ENCODE peak calls at places on chromosomes 12 and 14, in eight cellular contexts. P is tibial artery, T is glutamatergic neuron, I is WERI-Rb-1, Q is heart left ventricle, M is HL-60, E is CD14-positive monocyte, S is nephron progenitor cell. L is an unnamed sample.

GRCh38 chr12:8030189-8030588 is 2.3 kb upstream of the FOXJ2 start:
- DNase-seq in M (no peak), P (no peak), I (no peak), E (no peak), S (no peak), Q (no peak), T (no peak), L (no peak)

GRCh38 chr14:65329481-65329880 is 83.0 kb upstream of the FUT8 start:
- DNase-seq in S (no peak), M (no peak), T (no peak), P (no peak), E (no peak), Q (no peak), I (no peak), L (no peak)

GRCh38 chr14:39426605-39427004 is 5.6 kb downstream of the FBXO33 start:
- DNase-seq in M (no peak), Q (no peak), I (no peak), P (no peak), S (no peak), T (no peak), E (no peak), L (no peak)

GRCh38 chr12:99381992-99382391 is 265.6 kb upstream of the GARIN6 start:
- DNase-seq in P (no peak), Q (no peak), I (no peak), M (no peak), E (no peak), T (no peak), S (no peak), L (no peak)

GRCh38 chr14:91378945-91379932 is 38.4 kb downstream of the CCDC88C start:
- DNase-seq in P (no peak), T (peak), M (peak), S (no peak), Q (no peak), E (peak), I (no peak), L (no peak)

GRCh38 chr12:44331269-44331668 is 495.4 kb downstream of the TMEM117 start:
- DNase-seq in I (no peak), M (no peak), S (no peak), P (no peak), T (no peak), E (no peak), Q (no peak), L (no peak)

GRCh38 chr14:20603813-20604212 is 12.6 kb upstream of the RNASE12 start:
- DNase-seq in P (no peak), T (no peak), S (no peak), E (no peak), Q (no peak), M (peak), I (no peak), L (no peak)

GRCh38 chr14:74825008-74825407 is 50.9 kb downstream of the PROX2 start:
- DNase-seq in P (no peak), T (no peak), I (no peak), S (no peak), M (no peak), E (no peak), Q (no peak), L (no peak)

GRCh38 chr12:124835652-124836410 is 27.8 kb downstream of the SCARB1 start:
- DNase-seq in S (no peak), M (no peak), T (no peak), P (no peak), E (no peak), Q (no peak), I (no peak), L (no peak)

GRCh38 chr12:43147893-43148292 is 404.1 kb downstream of the ADAMTS20 start:
- DNase-seq in S (no peak), T (no peak), Q (no peak), E (no peak), P (no peak), I (no peak), M (no peak), L (no peak)

GRCh38 chr12:56154246-56154771 is 1.9 kb downstream of the MYL6B start:
- DNase-seq in T (no peak), Q (no peak), P (no peak), S (no peak), E (no peak), M (no peak), I (peak), L (no peak)

GRCh38 chr12:84507914-84508313 is 404.7 kb downstream of the SLC6A15 start:
- DNase-seq in S (no peak), E (no peak), M (no peak), T (no peak), P (no peak), Q (peak), I (no peak), L (no peak)

GRCh38 chr12:108589028-108589839 is 8.7 kb downstream of the TMEM119 start:
- DNase-seq in M (no peak), E (no peak), T (no peak), Q (no peak), S (peak), I (no peak), P (no peak), L (no peak)

GRCh38 chr12:67758119-67758873 is 109.8 kb downstream of the DYRK2 start:
- DNase-seq in S (no peak), M (no peak), T (no peak), E (no peak), Q (no peak), I (no peak), P (no peak), L (no peak)

GRCh38 chr12:95943231-95943842 is at the start of gene AMDHD1:
- DNase-seq in T (peak), E (peak), S (peak), P (peak), M (peak), I (peak), Q (peak), L (peak)

GRCh38 chr12:39752482-39753147 is 133.0 kb upstream of the ABCD2 start:
- DNase-seq in Q (no peak), I (no peak), P (no peak), E (no peak), T (no peak), M (no peak), S (no peak), L (no peak)

GRCh38 chr14:77212933-77213656 is 31.5 kb downstream of the TMEM63C start:
- DNase-seq in T (peak), P (no peak), E (no peak), I (peak), S (peak), M (peak), Q (no peak), L (peak)

GRCh38 chr14:31932675-31933074 is 144.4 kb upstream of the ARHGAP5 start:
- DNase-seq in S (no peak), M (no peak), I (no peak), P (no peak), T (no peak), Q (no peak), E (no peak), L (no peak)

GRCh38 chr12:68158427-68158826 is 1.1 kb downstream of the IFNG start:
- DNase-seq in E (no peak), P (no peak), I (no peak), T (no peak), Q (no peak), M (no peak), S (no peak), L (peak)

GRCh38 chr12:31742891-31743290 is 14.1 kb upstream of the AMN1 start:
- DNase-seq in Q (no peak), I (no peak), P (no peak), E (no peak), M (peak), S (no peak), T (no peak), L (no peak)

GRCh38 chr14:51929156-51929555 is 60.2 kb upstream of the RTRAF start:
- DNase-seq in Q (no peak), P (no peak), T (no peak), M (no peak), E (no peak), I (no peak), S (no peak), L (no peak)

GRCh38 chr14:23302290-23303225 is at the start of gene PPP1R3E:
- DNase-seq in S (peak), E (no peak), M (peak), I (peak), T (peak), Q (peak), P (peak), L (peak)

GRCh38 chr14:55103005-55103640 is 25.9 kb upstream of the LGALS3 start:
- DNase-seq in Q (peak), I (no peak), T (peak), S (peak), E (peak), P (peak), M (no peak), L (no peak)

GRCh38 chr14:54300881-54301280 is 95.9 kb upstream of the CDKN3 start:
- DNase-seq in I (no peak), P (no peak), M (no peak), E (no peak), T (no peak), Q (no peak), S (no peak), L (no peak)

GRCh38 chr14:74647834-74648361 is 35.9 kb upstream of the LTBP2 start:
- DNase-seq in S (no peak), P (no peak), T (no peak), M (no peak), Q (no peak), E (no peak), I (no peak), L (no peak)

GRCh38 chr12:65881348-65881961 is 57.2 kb downstream of the HMGA2 start:
- DNase-seq in Q (peak), P (peak), T (no peak), M (no peak), S (no peak), I (no peak), E (no peak), L (peak)

GRCh38 chr12:65885312-65885711 is 61.0 kb downstream of the HMGA2 start:
- DNase-seq in S (no peak), T (no peak), I (no peak), Q (no peak), E (no peak), P (peak), M (no peak), L (no peak)

GRCh38 chr12:65879878-65880277 is 55.6 kb downstream of the HMGA2 start:
- DNase-seq in S (no peak), P (no peak), E (no peak), M (no peak), Q (no peak), I (no peak), T (no peak), L (no peak)

GRCh38 chr12:65882504-65882903 is 58.2 kb downstream of the HMGA2 start:
- DNase-seq in E (no peak), S (no peak), I (no peak), P (no peak), T (no peak), Q (peak), M (no peak), L (no peak)

DNA sequence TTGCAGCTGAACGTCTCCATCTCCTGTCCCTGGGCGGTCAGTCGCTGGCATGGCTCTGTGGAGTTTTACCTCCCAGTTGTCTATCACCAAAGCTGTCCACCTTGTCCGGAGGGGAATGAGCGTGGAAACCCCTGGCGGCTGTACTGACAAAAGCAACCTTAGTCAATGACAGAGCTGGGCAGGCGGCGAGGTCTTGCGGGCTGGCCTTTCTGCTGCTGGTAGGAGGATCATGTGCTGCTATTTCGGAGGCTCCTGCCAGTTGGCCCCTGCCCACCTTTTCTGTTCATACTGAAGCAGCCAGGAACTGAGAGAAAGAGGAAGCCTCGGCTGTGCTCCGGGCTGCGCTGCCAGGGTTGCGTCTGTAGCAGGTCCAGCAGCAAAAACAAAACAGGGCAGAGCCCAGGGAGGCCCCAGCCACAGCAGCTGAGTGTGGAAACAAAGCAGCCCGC is 57.7 kb downstream of the HMGA2 start:
- DNase-seq in P (peak), M (peak), T (no peak), S (no peak), I (no peak), Q (peak), E (peak), L (peak)
- TF ChIP-seq CTCF in P (peak), M (peak), T (no peak), S (no peak), I (no peak), Q (no peak), E (peak), L (no peak)

GRCh38 chr14:101774006-101774755 is 12.7 kb downstream of the PPP2R5C start:
- DNase-seq in P (no peak), M (no peak), Q (no peak), S (no peak), E (no peak), I (no peak), T (peak), L (no peak)

GRCh38 chr14:101775756-101776292 is 14.3 kb downstream of the PPP2R5C start:
- DNase-seq in M (no peak), E (no peak), T (peak), I (no peak), Q (peak), S (no peak), P (no peak), L (no peak)

GRCh38 chr14:101776315-101776714 is 14.8 kb downstream of the PPP2R5C start:
- DNase-seq in S (no peak), Q (no peak), I (no peak), M (no peak), T (no peak), P (no peak), E (no peak), L (no peak)

GRCh38 chr14:101773378-101773777 is 11.9 kb downstream of the PPP2R5C start:
- DNase-seq in Q (no peak), T (no peak), E (no peak), P (no peak), M (no peak), I (no peak), S (no peak), L (no peak)

DNA sequence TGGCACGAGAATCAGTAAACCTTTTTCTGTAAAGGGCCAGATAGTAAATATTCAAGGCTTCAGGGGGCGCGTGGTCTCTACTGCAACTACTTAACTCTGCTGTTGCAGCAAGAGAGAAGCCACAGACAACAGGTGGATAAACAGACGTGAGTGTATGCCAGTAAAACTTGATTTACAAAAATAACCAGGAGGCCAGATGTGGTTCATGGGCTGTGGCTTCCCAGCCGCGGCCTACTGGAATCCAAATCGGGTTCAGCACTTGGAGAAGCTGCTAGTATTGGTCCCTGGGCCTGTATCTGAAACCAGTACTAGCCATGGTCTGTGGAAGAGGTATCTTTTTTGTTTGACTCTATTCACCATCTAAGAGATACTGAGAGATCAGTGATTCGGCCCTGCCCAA is 13.3 kb downstream of the PPP2R5C start:
- DNase-seq in P (no peak), M (no peak), I (no peak), Q (no peak), E (no peak), T (no peak), S (no peak), L (no peak)
- TF ChIP-seq CTCF in P (no peak), M (no peak), I (no peak), Q (no peak), E (no peak), T (no peak), S (no peak), L (no peak)

GRCh38 chr12:13505224-13505623 is 308.7 kb downstream of the EMP1 start:
- DNase-seq in P (no peak), T (no peak), I (no peak), Q (no peak), M (no peak), S (no peak), E (no peak), L (no peak)
- TF ChIP-seq CTCF in P (no peak), T (no peak), I (no peak), Q (no peak), M (no peak), S (no peak), E (no peak), L (no peak)

GRCh38 chr14:58270628-58271027 is 26.0 kb downstream of the PSMA3 start:
- DNase-seq in S (no peak), T (no peak), I (no peak), E (no peak), Q (no peak), M (no peak), P (no peak), L (no peak)

GRCh38 chr14:58276208-58276607 is 22.1 kb upstream of the ARID4A start:
- DNase-seq in S (no peak), Q (no peak), I (no peak), E (no peak), T (no peak), P (no peak), M (no peak), L (no peak)

GRCh38 chr14:58275527-58276190 is 22.7 kb upstream of the ARID4A start:
- DNase-seq in Q (no peak), M (no peak), E (no peak), S (no peak), I (no peak), T (no peak), P (no peak), L (no peak)

GRCh38 chr14:58278177-58278576 is 20.2 kb upstream of the ARID4A start:
- DNase-seq in M (no peak), Q (no peak), S (no peak), T (no peak), I (no peak), E (no peak), P (no peak), L (no peak)

DNA sequence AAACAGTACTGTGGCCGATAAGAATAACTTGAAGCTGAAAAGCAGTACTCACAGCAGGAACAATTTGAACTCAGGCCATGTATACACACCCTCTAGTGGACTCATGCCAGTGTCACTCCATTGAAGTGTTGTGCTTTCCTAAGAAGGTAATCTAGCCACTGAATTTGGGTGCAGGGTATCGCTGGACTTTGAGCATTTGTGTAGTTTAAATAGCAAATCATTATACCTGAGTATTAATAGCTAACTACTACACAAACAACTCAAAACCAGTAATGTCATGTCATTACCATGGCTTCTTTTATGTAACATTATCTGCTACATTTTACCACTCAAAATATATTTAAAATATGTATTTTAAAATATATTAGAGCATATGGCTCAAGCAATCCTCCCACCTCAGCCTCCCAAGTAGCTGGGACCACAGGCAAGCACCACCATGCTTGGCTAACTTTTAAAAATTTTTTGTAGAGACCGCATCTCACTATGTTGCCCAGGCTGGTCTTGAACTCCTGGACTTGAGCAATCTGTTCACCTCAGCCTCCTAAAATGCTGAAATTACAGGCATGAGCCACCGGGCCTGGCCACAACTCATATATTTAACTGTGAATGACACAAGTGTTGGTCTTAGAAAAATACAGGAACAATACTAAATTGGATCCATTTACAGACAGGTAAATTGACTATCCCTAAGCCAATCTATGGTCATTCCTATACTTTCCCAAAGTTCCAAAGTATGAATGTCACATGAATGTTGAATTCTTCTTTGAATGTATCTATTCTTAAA is 25.6 kb upstream of the ARID4A start:
- DNase-seq in S (no peak), T (no peak), P (no peak), M (peak), Q (no peak), E (no peak), I (no peak), L (no peak)
- TF ChIP-seq CTCF in S (no peak), T (no peak), P (no peak), M (no peak), Q (peak), E (no peak), I (no peak), L (no peak)

DNA sequence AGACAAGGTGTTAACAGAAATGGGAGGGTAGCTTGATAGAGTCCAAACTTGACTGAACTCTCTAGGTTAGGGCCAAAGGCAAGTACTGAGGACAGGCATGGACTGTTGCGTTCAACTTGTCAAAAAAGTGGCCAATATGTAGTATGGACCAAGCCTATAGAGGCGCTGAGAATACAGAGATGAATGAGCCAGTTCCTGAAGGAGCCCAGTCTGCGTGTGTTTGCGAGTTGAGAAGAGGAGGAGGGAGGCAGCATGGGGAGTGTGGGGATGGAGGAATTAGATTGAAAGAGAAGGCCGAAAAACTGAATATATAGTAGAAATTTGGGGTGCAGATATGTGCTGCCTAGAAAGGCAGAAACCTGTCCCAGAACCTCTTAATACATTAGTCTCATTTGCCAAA is 412.4 kb downstream of the PCNX1 start:
- DNase-seq in M (no peak), I (peak), T (no peak), Q (no peak), S (peak), E (no peak), P (no peak), L (no peak)
- TF ChIP-seq CTCF in M (no peak), I (no peak), T (no peak), Q (no peak), S (no peak), E (no peak), P (no peak), L (no peak)

GRCh38 chr12:93762059-93762719 is 85.0 kb downstream of the CRADD start:
- DNase-seq in T (no peak), Q (no peak), I (no peak), P (no peak), M (no peak), E (no peak), S (no peak), L (no peak)

GRCh38 chr12:93766802-93767523 is 89.8 kb downstream of the CRADD start:
- DNase-seq in M (peak), P (peak), Q (peak), S (no peak), E (no peak), T (no peak), I (no peak), L (no peak)

GRCh38 chr12:93762912-93763311 is 85.7 kb downstream of the CRADD start:
- DNase-seq in E (no peak), P (no peak), S (no peak), I (no peak), T (no peak), M (no peak), Q (no peak), L (no peak)

GRCh38 chr12:93766371-93766770 is 89.2 kb downstream of the CRADD start:
- DNase-seq in I (no peak), E (no peak), Q (no peak), M (no peak), T (no peak), P (no peak), S (no peak), L (no peak)

GRCh38 chr12:93763746-93764147 is 86.6 kb downstream of the CRADD start:
- DNase-seq in P (no peak), M (no peak), S (no peak), Q (no peak), I (peak), T (no peak), E (no peak), L (no peak)
- TF ChIP-seq CTCF in P (no peak), M (no peak), S (no peak), Q (peak), I (peak), T (no peak), E (no peak), L (no peak)